ENCODE peak calls at places on chromosomes 3 and 15, in six cellular contexts. Q is substantia nigra; S is T-helper 9 cell; P is activated T-helper 1 cell treated with anti-CD3 and anti-CD28 coated beads, Interleukin-2, amount 50 U/mL, for 16 hours; J is T-helper 2 cell; N is dorsolateral prefrontal cortex. F is an unnamed sample.

GRCh38 chr15:68310811-68311463 is 33.4 kb downstream of the FEM1B start:
- DNase-seq in J (no peak), S (no peak), N (peak; percentile 31), Q (no peak), P (no peak), F (no peak)

GRCh38 chr3:114178770-114179368 is at the start of gene DRD3:
- DNase-seq in N (no peak), Q (no peak), S (peak; percentile 2), P (no peak), J (no peak), F (no peak)

GRCh38 chr3:121488628-121489027 is 57.2 kb downstream of the POLQ start:
- DNase-seq in J (no peak), P (no peak), N (no peak), S (no peak), Q (no peak), F (no peak)

GRCh38 chr3:51813539-51813938 is 34.5 kb upstream of the IQCF6 start:
- DNase-seq in N (peak; percentile 51), P (no peak), J (no peak), S (no peak), Q (no peak), F (no peak)

GRCh38 chr15:67013696-67014095 is 51.7 kb upstream of the SMAD3 start:
- DNase-seq in Q (no peak), P (no peak), S (no peak), J (no peak), N (no peak), F (no peak)

GRCh38 chr3:149128856-149129255 is 582 bp upstream of the HPS3 start:
- DNase-seq in N (no peak), S (no peak), Q (no peak), J (no peak), P (no peak), F (no peak)

GRCh38 chr15:91961357-91961756 is 107.8 kb downstream of the SLCO3A1 start:
- DNase-seq in P (no peak), N (no peak), J (no peak), S (no peak), Q (no peak), F (no peak)

GRCh38 chr3:51955893-51956770 is 951 bp downstream of the GPR62 start:
- DNase-seq in S (peak; percentile 27), J (no peak), P (no peak), Q (peak; percentile 60), N (peak; percentile 56), F (peak; percentile 27)

GRCh38 chr15:98668566-98669308 is 20.4 kb downstream of the IGF1R start:
- DNase-seq in P (no peak), J (no peak), Q (no peak), S (no peak), N (no peak), F (no peak)

GRCh38 chr3:76352069-76352847 is 566.9 kb upstream of the ZNF717 start:
- DNase-seq in P (no peak), Q (no peak), N (no peak), J (no peak), S (no peak), F (no peak)

F was measured in natural killer cell.